ENCODE peak calls at places on chromosomes 4 and X, in seven cellular contexts. One of them, this sample, is unnamed.
A peak's percentile ranks its signal among the peaks of the same experiment; 100 is the strongest.

GRCh38 chr4:112099701-112100289 is 45.5 kb upstream of the FAM241A start:
- DNase-seq in activated CD4-positive, alpha-beta T cell treated with anti-CD3 and anti-CD28 coated beads, Interleukin-2, amount 50 U/mL, for 1 hour: no peak
- DNase-seq in psoas muscle: no peak
- DNase-seq in T-cell: no peak
- DNase-seq in HFF-Myc: no peak
- DNase-seq in AG04450: peak; percentile 42
- DNase-seq in amniotic epithelial cell: peak; percentile 61
- DNase-seq in this sample: no peak

GRCh38 chr4:153750197-153750817 is 9.5 kb downstream of the RNF175 start:
- DNase-seq in AG04450: peak; percentile 24
- DNase-seq in psoas muscle: no peak
- DNase-seq in amniotic epithelial cell: peak; percentile 72
- DNase-seq in activated CD4-positive, alpha-beta T cell treated with anti-CD3 and anti-CD28 coated beads, Interleukin-2, amount 50 U/mL, for 1 hour: peak; percentile 49
- DNase-seq in HFF-Myc: peak; percentile 77
- DNase-seq in T-cell: peak; percentile 49
- DNase-seq in this sample: peak; percentile 34

GRCh38 chr4:6299875-6300274 is 30.2 kb downstream of the WFS1 start:
- DNase-seq in psoas muscle: no peak
- DNase-seq in AG04450: no peak
- DNase-seq in T-cell: no peak
- DNase-seq in amniotic epithelial cell: no peak
- DNase-seq in HFF-Myc: no peak
- DNase-seq in activated CD4-positive, alpha-beta T cell treated with anti-CD3 and anti-CD28 coated beads, Interleukin-2, amount 50 U/mL, for 1 hour: no peak
- DNase-seq in this sample: no peak

GRCh38 chrX:149032449-149032848 is 472.7 kb downstream of the IDS start:
- DNase-seq in amniotic epithelial cell: no peak
- DNase-seq in T-cell: no peak
- DNase-seq in activated CD4-positive, alpha-beta T cell treated with anti-CD3 and anti-CD28 coated beads, Interleukin-2, amount 50 U/mL, for 1 hour: no peak
- DNase-seq in HFF-Myc: no peak
- DNase-seq in psoas muscle: no peak
- DNase-seq in AG04450: no peak
- DNase-seq in this sample: no peak

GRCh38 chr4:100095729-100096595 is 94.3 kb downstream of the DDIT4L start:
- DNase-seq in amniotic epithelial cell: peak; percentile 86
- DNase-seq in psoas muscle: peak; percentile 60
- DNase-seq in HFF-Myc: peak; percentile 39
- DNase-seq in AG04450: peak; percentile 43
- DNase-seq in T-cell: peak; percentile 42
- DNase-seq in activated CD4-positive, alpha-beta T cell treated with anti-CD3 and anti-CD28 coated beads, Interleukin-2, amount 50 U/mL, for 1 hour: peak; percentile 35
- DNase-seq in this sample: peak; percentile 34

GRCh38 chrX:118493653-118494297 is 1.8 kb upstream of the DOCK11 start:
- DNase-seq in AG04450: no peak
- DNase-seq in HFF-Myc: no peak
- DNase-seq in amniotic epithelial cell: no peak
- DNase-seq in T-cell: no peak
- DNase-seq in activated CD4-positive, alpha-beta T cell treated with anti-CD3 and anti-CD28 coated beads, Interleukin-2, amount 50 U/mL, for 1 hour: no peak
- DNase-seq in psoas muscle: no peak
- DNase-seq in this sample: no peak

GRCh38 chr4:128955751-128956150 is 137.6 kb downstream of the SCLT1 start:
- DNase-seq in AG04450: no peak
- DNase-seq in HFF-Myc: no peak
- DNase-seq in T-cell: no peak
- DNase-seq in psoas muscle: no peak
- DNase-seq in amniotic epithelial cell: no peak
- DNase-seq in activated CD4-positive, alpha-beta T cell treated with anti-CD3 and anti-CD28 coated beads, Interleukin-2, amount 50 U/mL, for 1 hour: no peak
- DNase-seq in this sample: peak; percentile 18

GRCh38 chr4:168805341-168805740 is 204.7 kb downstream of the CBR4 start:
- DNase-seq in activated CD4-positive, alpha-beta T cell treated with anti-CD3 and anti-CD28 coated beads, Interleukin-2, amount 50 U/mL, for 1 hour: no peak
- DNase-seq in T-cell: no peak
- DNase-seq in AG04450: no peak
- DNase-seq in amniotic epithelial cell: no peak
- DNase-seq in HFF-Myc: no peak
- DNase-seq in psoas muscle: no peak
- DNase-seq in this sample: no peak

GRCh38 chr4:182354106-182354505 is 110.9 kb downstream of the TENM3 start:
- DNase-seq in activated CD4-positive, alpha-beta T cell treated with anti-CD3 and anti-CD28 coated beads, Interleukin-2, amount 50 U/mL, for 1 hour: no peak
- DNase-seq in psoas muscle: no peak
- DNase-seq in HFF-Myc: no peak
- DNase-seq in amniotic epithelial cell: no peak
- DNase-seq in T-cell: no peak
- DNase-seq in AG04450: no peak
- DNase-seq in this sample: no peak

GRCh38 chr4:24282446-24282845 is 301.9 kb downstream of the DHX15 start:
- DNase-seq in T-cell: no peak
- DNase-seq in amniotic epithelial cell: no peak
- DNase-seq in AG04450: no peak
- DNase-seq in HFF-Myc: no peak
- DNase-seq in psoas muscle: no peak
- DNase-seq in activated CD4-positive, alpha-beta T cell treated with anti-CD3 and anti-CD28 coated beads, Interleukin-2, amount 50 U/mL, for 1 hour: no peak
- DNase-seq in this sample: no peak

GRCh38 chr4:8247047-8247930 is 22.3 kb upstream of the HTRA3 start:
- DNase-seq in amniotic epithelial cell: peak; percentile 82
- DNase-seq in psoas muscle: peak; percentile 80
- DNase-seq in HFF-Myc: no peak
- DNase-seq in AG04450: no peak
- DNase-seq in activated CD4-positive, alpha-beta T cell treated with anti-CD3 and anti-CD28 coated beads, Interleukin-2, amount 50 U/mL, for 1 hour: no peak
- DNase-seq in T-cell: no peak
- DNase-seq in this sample: no peak

GRCh38 chr4:139492429-139492828 is 38.5 kb downstream of the RAB33B start:
- DNase-seq in psoas muscle: no peak
- DNase-seq in amniotic epithelial cell: no peak
- DNase-seq in AG04450: no peak
- DNase-seq in T-cell: no peak
- DNase-seq in HFF-Myc: no peak
- DNase-seq in activated CD4-positive, alpha-beta T cell treated with anti-CD3 and anti-CD28 coated beads, Interleukin-2, amount 50 U/mL, for 1 hour: no peak
- DNase-seq in this sample: no peak

GRCh38 chrX:10197597-10198210 is 40.9 kb downstream of the CLCN4 start:
- DNase-seq in AG04450: no peak
- DNase-seq in amniotic epithelial cell: peak; percentile 76
- DNase-seq in psoas muscle: no peak
- DNase-seq in T-cell: no peak
- DNase-seq in HFF-Myc: no peak
- DNase-seq in activated CD4-positive, alpha-beta T cell treated with anti-CD3 and anti-CD28 coated beads, Interleukin-2, amount 50 U/mL, for 1 hour: no peak
- DNase-seq in this sample: no peak

GRCh38 chrX:31323658-31324057 is 251.8 kb upstream of the FTHL17 start:
- DNase-seq in HFF-Myc: no peak
- DNase-seq in AG04450: no peak
- DNase-seq in activated CD4-positive, alpha-beta T cell treated with anti-CD3 and anti-CD28 coated beads, Interleukin-2, amount 50 U/mL, for 1 hour: no peak
- DNase-seq in T-cell: no peak
- DNase-seq in psoas muscle: no peak
- DNase-seq in amniotic epithelial cell: no peak
- DNase-seq in this sample: no peak

GRCh38 chrX:154043003-154043402 is 23.3 kb upstream of the IRAK1 start:
- DNase-seq in amniotic epithelial cell: peak; percentile 80
- DNase-seq in HFF-Myc: no peak
- DNase-seq in T-cell: no peak
- DNase-seq in AG04450: no peak
- DNase-seq in psoas muscle: no peak
- DNase-seq in activated CD4-positive, alpha-beta T cell treated with anti-CD3 and anti-CD28 coated beads, Interleukin-2, amount 50 U/mL, for 1 hour: no peak
- DNase-seq in this sample: no peak

GRCh38 chr4:122963222-122963621 is 40.8 kb upstream of the NUDT6 start:
- DNase-seq in HFF-Myc: no peak
- DNase-seq in AG04450: no peak
- DNase-seq in psoas muscle: no peak
- DNase-seq in T-cell: no peak
- DNase-seq in amniotic epithelial cell: peak; percentile 50
- DNase-seq in activated CD4-positive, alpha-beta T cell treated with anti-CD3 and anti-CD28 coated beads, Interleukin-2, amount 50 U/mL, for 1 hour: no peak
- DNase-seq in this sample: no peak

GRCh38 chrX:23779025-23779424 is 3.9 kb upstream of the SAT1 start:
- DNase-seq in amniotic epithelial cell: peak; percentile 40
- DNase-seq in AG04450: no peak
- DNase-seq in T-cell: no peak
- DNase-seq in psoas muscle: no peak
- DNase-seq in activated CD4-positive, alpha-beta T cell treated with anti-CD3 and anti-CD28 coated beads, Interleukin-2, amount 50 U/mL, for 1 hour: no peak
- DNase-seq in HFF-Myc: no peak
- DNase-seq in this sample: no peak

GRCh38 chrX:36950495-36951253 is 57.5 kb upstream of the FAM47C start:
- DNase-seq in HFF-Myc: no peak
- DNase-seq in T-cell: no peak
- DNase-seq in amniotic epithelial cell: no peak
- DNase-seq in psoas muscle: no peak
- DNase-seq in AG04450: no peak
- DNase-seq in activated CD4-positive, alpha-beta T cell treated with anti-CD3 and anti-CD28 coated beads, Interleukin-2, amount 50 U/mL, for 1 hour: no peak
- DNase-seq in this sample: no peak

GRCh38 chr4:80091688-80092087 is 18.7 kb upstream of the ANTXR2 start:
- DNase-seq in amniotic epithelial cell: no peak
- DNase-seq in activated CD4-positive, alpha-beta T cell treated with anti-CD3 and anti-CD28 coated beads, Interleukin-2, amount 50 U/mL, for 1 hour: no peak
- DNase-seq in T-cell: no peak
- DNase-seq in AG04450: no peak
- DNase-seq in psoas muscle: no peak
- DNase-seq in HFF-Myc: no peak
- DNase-seq in this sample: no peak

GRCh38 chr4:52371861-52372260 is 287.2 kb downstream of the USP46 start:
- DNase-seq in activated CD4-positive, alpha-beta T cell treated with anti-CD3 and anti-CD28 coated beads, Interleukin-2, amount 50 U/mL, for 1 hour: no peak
- DNase-seq in AG04450: no peak
- DNase-seq in T-cell: no peak
- DNase-seq in psoas muscle: no peak
- DNase-seq in amniotic epithelial cell: no peak
- DNase-seq in HFF-Myc: no peak
- DNase-seq in this sample: no peak

GRCh38 chrX:82748901-82749505 is 759.1 kb upstream of the POU3F4 start:
- DNase-seq in psoas muscle: no peak
- DNase-seq in HFF-Myc: no peak
- DNase-seq in amniotic epithelial cell: no peak
- DNase-seq in AG04450: no peak
- DNase-seq in T-cell: no peak
- DNase-seq in activated CD4-positive, alpha-beta T cell treated with anti-CD3 and anti-CD28 coated beads, Interleukin-2, amount 50 U/mL, for 1 hour: no peak
- DNase-seq in this sample: no peak